ENCODE peak calls at places on chromosomes 7 and 10, in seven cellular contexts. W is hepatocyte; S is HepG2; M is H9; G is HCT116; P is gastrocnemius medialis; F is effector memory CD4-positive, alpha-beta T cell. Y is an unnamed sample.

GRCh38 chr7:5636914-5637313 is 144.5 kb downstream of the RNF216 start:
- DNase-seq in W (peak; percentile 74), M (no peak), F (no peak), P (peak; percentile 40), G (no peak), S (no peak), Y (peak; percentile 94)

GRCh38 chr7:85094046-85094720 is 92.7 kb downstream of the SEMA3D start:
- DNase-seq in M (no peak), S (no peak), G (no peak), P (no peak), F (no peak), W (no peak), Y (no peak)

GRCh38 chr7:91251877-91252276 is 12.4 kb upstream of the FZD1 start:
- DNase-seq in S (no peak), F (no peak), P (no peak), M (no peak), G (no peak), W (no peak), Y (no peak)

GRCh38 chr7:107506683-107507339 is 37.0 kb downstream of the GPR22 start:
- DNase-seq in F (no peak), S (no peak), P (no peak), W (peak; percentile 15), G (peak; percentile 28), M (no peak), Y (no peak)

GRCh38 chr10:58178811-58179210 is 88.9 kb downstream of the IPMK start:
- DNase-seq in F (no peak), P (no peak), G (no peak), S (no peak), M (no peak), W (no peak), Y (no peak)

GRCh38 chr7:138472292-138473079 is 12.4 kb downstream of the TRIM24 start:
- DNase-seq in W (no peak), F (no peak), P (no peak), G (no peak), S (peak; percentile 59), M (no peak), Y (no peak)

GRCh38 chr7:138386821-138387220 is 73.2 kb upstream of the TRIM24 start:
- DNase-seq in M (no peak), W (no peak), G (no peak), S (no peak), F (no peak), P (no peak), Y (no peak)

GRCh38 chr7:139180700-139181311 is 50.2 kb upstream of the UBN2 start:
- DNase-seq in W (no peak), G (no peak), P (no peak), M (no peak), F (no peak), S (no peak), Y (peak; percentile 33)

GRCh38 chr7:50397320-50397970 is 52.7 kb downstream of the FIGNL1 start:
- DNase-seq in F (peak; percentile 17), M (no peak), P (no peak), G (no peak), S (no peak), W (no peak), Y (no peak)

GRCh38 chr10:50992972-50993766 is 81.1 kb upstream of the PRKG1 start:
- DNase-seq in F (no peak), M (peak; percentile 38), S (no peak), W (peak; percentile 25), G (no peak), P (peak; percentile 19), Y (peak; percentile 23)

GRCh38 chr10:20175738-20176137 is 359.5 kb downstream of the PLXDC2 start:
- DNase-seq in S (no peak), M (no peak), P (no peak), G (no peak), W (no peak), F (no peak), Y (no peak)

GRCh38 chr10:79336276-79336675 is 11.0 kb upstream of the PPIF start:
- DNase-seq in M (no peak), W (no peak), G (no peak), P (no peak), S (no peak), F (no peak), Y (no peak)

GRCh38 chr7:1693419-1693990 is 23.4 kb downstream of the ELFN1 start:
- DNase-seq in F (no peak), S (no peak), W (no peak), P (peak; percentile 4), M (peak; percentile 31), G (no peak), Y (no peak)

GRCh38 chr10:70376436-70377378 is 5.7 kb downstream of the LRRC20 start:
- DNase-seq in W (no peak), S (no peak), G (no peak), F (no peak), P (no peak), M (no peak), Y (no peak)

GRCh38 chr7:8305104-8305503 is 43.1 kb upstream of the ICA1 start:
- DNase-seq in F (no peak), P (no peak), S (no peak), W (no peak), M (no peak), G (no peak), Y (no peak)

GRCh38 chr10:16599662-16600061 is 78.0 kb upstream of the C1QL3 start:
- DNase-seq in W (no peak), M (no peak), G (no peak), P (no peak), F (no peak), S (no peak), Y (no peak)

GRCh38 chr10:13991353-13991752 is 339.4 kb downstream of the FRMD4A start:
- DNase-seq in G (no peak), F (no peak), W (no peak), S (no peak), P (no peak), M (no peak), Y (no peak)

GRCh38 chr7:55254242-55254595 is 110.9 kb upstream of the LANCL2 start:
- DNase-seq in F (no peak), S (no peak), W (peak; percentile 49), P (no peak), M (peak; percentile 60), G (no peak), Y (no peak)

GRCh38 chr10:91974960-91975359 is 51.4 kb downstream of the BTAF1 start:
- DNase-seq in G (no peak), S (no peak), F (no peak), W (no peak), P (no peak), M (no peak), Y (no peak)

GRCh38 chr10:61343781-61344180 is 109.4 kb downstream of the TMEM26 start:
- DNase-seq in S (no peak), M (no peak), F (no peak), W (no peak), P (no peak), G (no peak), Y (no peak)

GRCh38 chr10:70584941-70585544 is 17.5 kb downstream of the PRF1 start:
- DNase-seq in G (no peak), S (peak; percentile 36), W (peak; percentile 78), F (no peak), P (no peak), M (peak; percentile 91), Y (peak; percentile 85)

DNA sequence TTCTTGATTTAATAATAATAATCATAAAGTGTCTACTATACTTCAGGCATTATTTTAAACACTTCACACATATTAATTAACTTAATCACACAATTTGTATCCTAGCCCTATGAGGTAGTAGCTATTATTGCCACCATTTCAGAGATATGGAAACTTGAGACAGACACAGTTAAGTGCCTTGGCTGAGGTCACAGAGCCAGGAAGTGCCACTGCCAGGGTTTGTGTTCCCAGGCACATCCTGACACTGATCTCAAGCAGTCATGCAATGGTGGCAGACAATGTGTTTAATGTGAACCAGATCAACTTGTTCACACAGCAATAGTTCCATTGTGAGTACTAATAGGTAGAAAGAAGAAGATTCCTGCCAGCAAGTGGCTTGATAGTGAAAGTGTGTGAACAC is 666.0 kb downstream of the SUGCT start:
- DNase-seq in P (peak; percentile 23), G (no peak), W (no peak), M (no peak), S (no peak), F (no peak), Y (no peak)
- H3K4me1 ChIP-seq in P (peaks cover 8% of the 10 kb centered on the region), G (no peaks in the 10 kb centered on the region), W (peaks cover 5% of the 10 kb centered on the region), M (peaks cover 5% of the 10 kb centered on the region), S (no peaks in the 10 kb centered on the region), F (no peaks in the 10 kb centered on the region), Y (no peaks in the 10 kb centered on the region)

GRCh38 chr10:492896-493295 is 196.6 kb downstream of the DIP2C start:
- DNase-seq in S (no peak), F (no peak), W (no peak), M (no peak), G (no peak), P (no peak), Y (no peak)
- H3K4me1 ChIP-seq in S (peaks cover 31% of the 10 kb centered on the region), F (no peaks in the 10 kb centered on the region), W (peaks cover 7% of the 10 kb centered on the region), M (peaks cover 4% of the 10 kb centered on the region), G (no peaks in the 10 kb centered on the region), P (peaks cover 62% of the 10 kb centered on the region), Y (no peaks in the 10 kb centered on the region)

GRCh38 chr7:70405241-70405640 is 726.7 kb upstream of the GALNT17 start:
- DNase-seq in F (no peak), W (no peak), G (no peak), M (no peak), P (no peak), S (no peak), Y (no peak)

GRCh38 chr7:70406419-70407189 is 725.3 kb upstream of the GALNT17 start:
- DNase-seq in W (no peak), F (no peak), M (no peak), S (no peak), P (no peak), G (no peak), Y (peak; percentile 6)

GRCh38 chr7:70400829-70401380 is 731.0 kb upstream of the GALNT17 start:
- DNase-seq in G (no peak), M (no peak), P (no peak), S (no peak), F (no peak), W (no peak), Y (no peak)

DNA sequence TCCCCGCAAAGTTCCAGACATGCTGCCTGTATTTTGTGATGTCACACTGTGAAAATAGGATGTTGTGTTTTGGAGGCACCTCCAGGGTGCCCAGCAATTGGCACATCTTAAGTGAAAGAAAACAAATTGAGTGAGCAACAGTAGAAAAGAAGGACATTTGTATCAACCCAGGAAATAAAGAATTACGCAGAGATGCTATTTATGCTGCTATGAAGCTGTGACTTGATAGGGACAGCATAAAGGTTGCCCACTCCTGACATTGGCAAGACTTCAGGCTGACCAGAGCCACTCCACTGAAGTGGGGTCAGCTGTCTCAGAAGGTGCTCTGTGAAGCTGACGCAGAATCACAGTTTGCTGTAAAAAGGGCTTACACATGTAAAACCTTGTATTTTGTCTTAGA is 729.9 kb upstream of the GALNT17 start:
- DNase-seq in F (no peak), M (no peak), P (no peak), W (no peak), G (no peak), S (no peak), Y (no peak)
- H3K4me1 ChIP-seq in F (no peaks in the 10 kb centered on the region), M (no peaks in the 10 kb centered on the region), P (no peaks in the 10 kb centered on the region), W (no peaks in the 10 kb centered on the region), G (no peaks in the 10 kb centered on the region), S (no peaks in the 10 kb centered on the region), Y (no peaks in the 10 kb centered on the region)

DNA sequence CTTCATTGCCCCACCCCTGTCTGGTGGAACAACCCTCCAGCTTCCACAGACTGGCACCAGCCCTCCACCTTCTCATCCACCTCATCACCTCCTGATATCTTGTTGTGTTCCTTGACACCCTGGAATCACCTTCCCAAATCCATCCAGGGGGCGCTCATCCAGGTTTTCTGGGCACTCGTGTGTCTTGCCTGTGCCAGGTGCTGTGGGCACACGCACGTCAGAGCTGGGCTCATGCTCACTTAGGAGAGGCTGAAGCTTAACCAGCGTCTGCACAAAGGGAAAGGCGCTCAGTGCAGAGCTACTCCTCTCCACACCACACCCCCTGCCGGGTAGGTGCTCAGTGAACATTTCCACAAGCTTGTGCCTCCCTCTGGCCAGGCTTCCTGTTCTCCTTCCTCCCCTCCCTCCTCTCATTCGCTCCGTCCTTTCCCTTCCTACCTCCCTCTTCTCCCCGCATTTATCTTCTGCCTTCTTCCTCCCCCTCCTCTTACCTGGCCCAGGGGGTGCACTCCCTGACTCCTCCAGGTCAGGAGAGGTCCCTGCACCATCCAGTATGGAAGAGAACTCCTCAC is 4.8 kb downstream of the ADCYAP1R1 start:
- DNase-seq in G (peak; percentile 24), W (no peak), P (no peak), F (no peak), M (peak; percentile 50), S (no peak), Y (no peak)
- H3K4me1 ChIP-seq in G (no peaks in the 10 kb centered on the region), W (no peaks in the 10 kb centered on the region), P (peaks cover 5% of the 10 kb centered on the region), F (no peaks in the 10 kb centered on the region), M (no peaks in the 10 kb centered on the region), S (no peaks in the 10 kb centered on the region), Y (no peaks in the 10 kb centered on the region)

Y was measured in A673.